ENCODE peak calls at places on chromosomes 16 and 17, in six cellular contexts. Z is mesenchymal stem cell, D is Peyer's patch, C is pancreas, L is heart left ventricle, O is suprapubic skin. X is an unnamed sample. For H3K27me3, the result is how much of the 10 kb centered on the place peaks cover.

GRCh38 chr17:35879748-35880654 is at the start of gene CCL5:
- DNase-seq in Z (no peak), D (peak), C (no peak), L (no peak), O (no peak), X (no peak)

GRCh38 chr16:50473375-50473945 is 74.7 kb upstream of the NKD1 start:
- DNase-seq in Z (no peak), D (no peak), C (no peak), L (no peak), O (peak), X (no peak)

GRCh38 chr16:46686815-46687473 is 2.0 kb downstream of the VPS35 start:
- DNase-seq in Z (no peak), D (no peak), C (no peak), L (no peak), O (no peak), X (no peak)

GRCh38 chr17:30336369-30337171 is 2.7 kb upstream of the TMIGD1 start:
- DNase-seq in Z (peak), D (peak), C (no peak), L (no peak), O (no peak), X (peak)

GRCh38 chr17:34850964-34851363 is 110.3 kb downstream of the CCT6B start:
- DNase-seq in Z (no peak), D (no peak), C (no peak), L (no peak), O (no peak), X (peak)

GRCh38 chr17:17096438-17097178 is 54.4 kb downstream of the MPRIP start:
- DNase-seq in Z (peak), D (no peak), C (peak), L (no peak), O (no peak), X (no peak)

GRCh38 chr17:75352079-75352569 is 53.4 kb downstream of the GRB2 start:
- DNase-seq in Z (no peak), D (no peak), C (no peak), L (no peak), O (no peak), X (peak)

GRCh38 chr16:87838643-87839541 is 30.4 kb downstream of the SLC7A5 start:
- DNase-seq in Z (no peak), D (no peak), C (peak), L (no peak), O (no peak), X (no peak)

GRCh38 chr17:76681222-76682137 is 29.3 kb downstream of the MXRA7 start:
- DNase-seq in Z (peak), D (peak), C (peak), L (peak), O (no peak), X (peak)

GRCh38 chr17:38982858-38983746 is 15.9 kb upstream of the FBXO47 start:
- DNase-seq in Z (peak), D (peak), C (no peak), L (peak), O (no peak), X (peak)

GRCh38 chr17:81480140-81480917 is 32.3 kb downstream of the ACTG1 start:
- DNase-seq in Z (peak), D (no peak), C (no peak), L (no peak), O (no peak), X (no peak)

GRCh38 chr16:22763655-22764054 is 50.3 kb upstream of the HS3ST2 start:
- DNase-seq in Z (no peak), D (no peak), C (no peak), L (no peak), O (no peak), X (peak)

GRCh38 chr16:64892843-64893242 is 229.0 kb downstream of the CDH11 start:
- DNase-seq in Z (peak), D (no peak), C (no peak), L (no peak), O (no peak), X (no peak)

GRCh38 chr16:85829751-85830445 is 30.4 kb downstream of the COX4I1 start:
- DNase-seq in Z (no peak), D (peak), C (no peak), L (peak), O (no peak), X (no peak)

GRCh38 chr16:75003931-75004330 is 5.1 kb downstream of the ZNRF1 start:
- DNase-seq in Z (no peak), D (no peak), C (no peak), L (no peak), O (no peak), X (no peak)

GRCh38 chr16:11484691-11485258 is 101.9 kb downstream of the LITAF start:
- DNase-seq in Z (peak), D (no peak), C (no peak), L (no peak), O (no peak), X (no peak)

GRCh38 chr17:15432807-15433547 is 34.4 kb downstream of the CDRT4 start:
- DNase-seq in Z (peak), D (no peak), C (no peak), L (no peak), O (no peak), X (peak)

GRCh38 chr16:88430185-88430523 is 22.9 kb upstream of the ZFPM1 start:
- DNase-seq in Z (no peak), D (no peak), C (no peak), L (no peak), O (no peak), X (no peak)

GRCh38 chr17:77028900-77029299 is 111.9 kb upstream of the SEC14L1 start:
- DNase-seq in Z (no peak), D (no peak), C (no peak), L (no peak), O (no peak), X (no peak)

DNA sequence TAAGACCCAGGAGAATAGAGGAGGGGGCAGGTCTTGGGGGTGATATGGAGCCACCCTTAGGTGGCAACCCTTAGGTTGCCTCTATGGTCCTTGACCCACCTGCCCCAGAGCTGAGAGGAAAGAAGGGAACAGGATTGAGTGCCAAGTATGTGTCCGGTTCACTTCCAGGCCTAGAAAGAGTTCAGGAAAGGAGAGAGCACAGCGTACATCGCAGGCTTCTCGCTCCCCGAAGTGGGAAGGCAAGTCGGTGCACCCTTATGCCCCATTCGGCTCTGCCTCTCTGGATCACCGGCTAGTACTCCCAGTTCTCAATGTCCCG is 631 bp downstream of the SP6 start:
- DNase-seq in Z (no peak), D (no peak), C (no peak), L (no peak), O (no peak), X (no peak)
- H3K27me3 ChIP-seq in Z (half or more), D (under half), C (under half), L (half or more), O (half or more), X (half or more)

DNA sequence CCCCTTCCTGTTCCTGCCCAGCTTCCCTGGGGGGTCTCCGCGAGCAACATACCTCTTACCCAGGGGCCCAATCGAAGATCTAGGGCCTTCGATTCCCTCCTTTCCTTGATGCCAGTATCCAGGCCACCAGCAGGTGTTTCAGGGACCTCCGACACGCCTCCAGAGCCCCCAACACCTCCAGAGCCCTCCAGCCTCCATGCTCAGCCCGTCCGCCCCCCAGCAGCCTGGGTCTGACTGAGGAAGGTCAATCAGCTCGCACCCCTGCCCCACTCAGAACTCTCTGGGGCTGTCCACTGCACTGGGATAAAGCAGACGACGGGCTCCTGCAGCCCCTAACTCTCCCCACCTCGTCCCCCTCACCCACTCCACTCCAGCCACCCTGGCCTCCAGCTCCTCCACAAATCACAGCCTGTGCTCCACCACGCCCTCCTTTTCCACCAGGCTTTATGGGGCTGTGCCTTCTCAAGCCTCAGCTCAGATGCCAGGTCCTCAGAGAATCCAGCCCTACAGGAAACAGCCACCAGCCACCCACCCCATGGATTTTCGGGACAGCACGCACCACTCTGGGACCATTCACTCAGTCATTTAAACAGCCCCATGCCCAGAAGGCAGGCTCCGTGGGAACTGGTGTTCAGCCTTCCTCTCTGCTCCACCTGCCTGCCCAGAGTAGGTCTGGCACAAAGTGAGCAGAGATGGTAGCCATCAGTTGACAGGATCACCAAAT is 247.1 kb downstream of the RBFOX3 start:
- DNase-seq in Z (no peak), D (no peak), C (no peak), L (no peak), O (no peak), X (no peak)
- H3K27me3 ChIP-seq in Z (under half), D (under half), C (under half), L (half or more), O (half or more), X (under half)

GRCh38 chr16:80280557-80280956 is 260.2 kb upstream of the DYNLRB2 start:
- DNase-seq in Z (no peak), D (no peak), C (no peak), L (no peak), O (no peak), X (no peak)
- H3K27me3 ChIP-seq in Z (under half), D (under half), C (under half), L (under half), O (under half), X (under half)

GRCh38 chr17:79118924-79119323 is 44.3 kb downstream of the ENGASE start:
- DNase-seq in Z (no peak), D (no peak), C (no peak), L (no peak), O (no peak), X (no peak)
- H3K27me3 ChIP-seq in Z (under half), D (under half), C (under half), L (under half), O (half or more), X (under half)

GRCh38 chr17:80474933-80475915 is 1.2 kb downstream of the NPTX1 start:
- DNase-seq in Z (no peak), D (no peak), C (peak), L (no peak), O (no peak), X (peak)
- H3K27me3 ChIP-seq in Z (half or more), D (under half), C (under half), L (half or more), O (half or more), X (half or more)

DNA sequence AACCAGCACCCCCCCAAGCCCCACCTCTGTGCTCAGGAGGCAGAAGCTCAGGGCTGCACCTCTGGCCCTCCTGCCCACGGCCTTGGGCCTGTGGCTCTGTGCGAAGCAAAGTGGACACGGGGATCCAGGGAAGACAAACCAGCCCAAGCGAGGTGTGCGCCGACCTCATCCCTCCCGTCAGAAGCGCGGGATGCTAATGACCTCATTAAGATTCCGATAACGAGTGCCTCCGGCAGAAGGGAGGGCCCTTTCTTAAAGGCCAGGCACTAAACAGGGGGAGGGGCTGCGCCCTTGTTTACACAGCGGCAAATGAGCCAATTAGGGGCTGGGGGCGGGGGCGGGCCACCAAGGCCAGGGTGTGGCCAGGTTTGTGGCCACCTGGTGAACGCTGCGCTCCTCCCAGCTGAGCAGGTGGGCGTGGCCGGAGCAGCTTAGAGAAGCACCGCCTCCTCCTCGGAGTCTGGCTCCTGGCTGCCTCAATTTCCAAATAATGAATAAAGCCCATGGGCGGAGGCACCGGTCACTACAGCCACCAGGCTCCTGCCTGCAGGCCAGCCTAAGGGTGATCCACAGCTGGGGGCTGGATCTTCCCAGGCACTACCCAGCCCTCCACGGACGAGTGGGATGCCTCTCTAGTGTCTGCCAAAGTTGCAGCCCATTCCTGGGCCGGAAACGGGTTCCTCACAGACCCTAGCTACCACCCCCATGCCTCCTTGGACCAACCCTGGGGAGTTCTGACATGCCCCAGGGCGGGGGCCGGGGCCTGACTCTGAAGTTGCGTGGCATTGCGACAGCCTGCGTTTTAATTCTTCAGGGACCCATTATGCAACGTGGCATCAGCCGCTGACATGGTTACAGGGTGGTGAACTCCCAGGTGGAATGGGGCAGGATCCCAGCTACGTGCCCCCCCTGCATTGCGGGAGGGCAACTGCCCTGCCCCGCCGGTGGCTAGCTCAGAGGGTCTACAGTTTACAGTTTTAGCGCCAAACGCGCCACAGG is 3.0 kb downstream of the CBX4 start:
- DNase-seq in Z (peak), D (peak), C (peak), L (no peak), O (no peak), X (peak)
- H3K27me3 ChIP-seq in Z (under half), D (under half), C (under half), L (under half), O (under half), X (half or more)

DNA sequence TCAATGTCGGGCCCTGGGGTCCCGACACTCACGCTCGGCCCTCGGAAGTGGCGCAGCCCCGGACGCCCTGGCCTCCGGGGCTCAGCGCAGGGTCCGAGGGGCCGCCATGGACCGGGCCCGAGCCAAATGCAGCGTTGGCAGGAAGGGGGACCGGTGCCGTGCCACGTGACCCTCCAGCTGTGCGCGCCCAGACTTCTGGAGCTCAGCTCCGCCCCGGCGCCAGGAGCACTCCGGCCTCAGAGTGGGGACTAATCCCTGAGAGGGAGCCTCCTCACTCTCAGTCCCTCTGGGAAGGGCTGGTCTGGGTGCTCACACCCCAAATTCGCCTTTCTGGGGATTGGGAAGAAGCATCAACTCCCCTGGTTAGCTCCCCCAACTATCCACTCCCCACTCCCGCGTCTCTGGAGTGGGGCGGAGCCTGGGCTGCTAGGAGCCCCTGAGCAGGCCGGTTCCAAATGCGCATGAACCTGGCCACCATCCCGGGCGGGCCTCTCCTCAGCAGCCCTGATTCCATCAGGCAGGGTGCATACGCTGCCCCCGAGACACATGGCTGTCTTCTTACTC is at the start of gene B3GNT9:
- DNase-seq in Z (peak), D (peak), C (peak), L (peak), O (no peak), X (peak)
- H3K27me3 ChIP-seq in Z (under half), D (under half), C (under half), L (under half), O (under half), X (half or more)

GRCh38 chr17:21505819-21506815 is 130.0 kb downstream of the KCNJ12 start:
- DNase-seq in Z (no peak), D (no peak), C (no peak), L (no peak), O (no peak), X (peak)
- H3K27me3 ChIP-seq in Z (half or more), D (under half), C (under half), L (under half), O (under half), X (under half)